ENCODE peak calls at places on chromosome 16, in four cellular contexts. One of them, this sample, is unnamed.

GRCh38 chr16:49462989-49463371 is 89.4 kb downstream of the C16orf78 start:
- DNase-seq in GM12878: no peak
- DNase-seq in colonic mucosa: peak
- DNase-seq in endothelial cell of umbilical vein: no peak
- DNase-seq in this sample: no peak

GRCh38 chr16:1947369-1947670 is 4.3 kb upstream of the MSRB1 start:
- DNase-seq in endothelial cell of umbilical vein: no peak
- DNase-seq in colonic mucosa: no peak
- DNase-seq in GM12878: no peak
- DNase-seq in this sample: no peak

GRCh38 chr16:88920618-88921602 is 54.5 kb upstream of the PABPN1L start:
- DNase-seq in endothelial cell of umbilical vein: peak
- DNase-seq in GM12878: no peak
- DNase-seq in colonic mucosa: peak
- DNase-seq in this sample: no peak

GRCh38 chr16:70429888-70430666 is 8.8 kb downstream of the ST3GAL2 start:
- DNase-seq in colonic mucosa: no peak
- DNase-seq in GM12878: peak
- DNase-seq in endothelial cell of umbilical vein: no peak
- DNase-seq in this sample: no peak

GRCh38 chr16:30697264-30698138 is 1.5 kb upstream of the SRCAP start:
- DNase-seq in colonic mucosa: no peak
- DNase-seq in GM12878: no peak
- DNase-seq in endothelial cell of umbilical vein: no peak
- DNase-seq in this sample: peak

GRCh38 chr16:52499061-52499460 is 47.9 kb downstream of the TOX3 start:
- DNase-seq in endothelial cell of umbilical vein: no peak
- DNase-seq in GM12878: no peak
- DNase-seq in colonic mucosa: no peak
- DNase-seq in this sample: no peak

GRCh38 chr16:908526-909155 is 62.1 kb downstream of the LMF1 start:
- DNase-seq in endothelial cell of umbilical vein: no peak
- DNase-seq in colonic mucosa: no peak
- DNase-seq in GM12878: no peak
- DNase-seq in this sample: no peak

GRCh38 chr16:31528726-31529397 is 1.2 kb downstream of the AHSP start:
- DNase-seq in colonic mucosa: no peak
- DNase-seq in GM12878: no peak
- DNase-seq in endothelial cell of umbilical vein: no peak
- DNase-seq in this sample: no peak

GRCh38 chr16:58419241-58420012 is 27.2 kb downstream of the GINS3 start:
- DNase-seq in colonic mucosa: no peak
- DNase-seq in GM12878: no peak
- DNase-seq in endothelial cell of umbilical vein: no peak
- DNase-seq in this sample: no peak

GRCh38 chr16:4141604-4142003 is 25.4 kb upstream of the ADCY9 start:
- DNase-seq in GM12878: no peak
- DNase-seq in endothelial cell of umbilical vein: no peak
- DNase-seq in colonic mucosa: no peak
- DNase-seq in this sample: no peak

GRCh38 chr16:52257534-52257933 is 289.4 kb downstream of the TOX3 start:
- DNase-seq in endothelial cell of umbilical vein: no peak
- DNase-seq in colonic mucosa: no peak
- DNase-seq in GM12878: no peak
- DNase-seq in this sample: no peak

GRCh38 chr16:17590711-17591654 is 120.2 kb upstream of the XYLT1 start:
- DNase-seq in colonic mucosa: no peak
- DNase-seq in GM12878: no peak
- DNase-seq in endothelial cell of umbilical vein: no peak
- DNase-seq in this sample: no peak

GRCh38 chr16:14301150-14302030 is 230.3 kb downstream of the MRTFB start:
- DNase-seq in colonic mucosa: peak
- DNase-seq in endothelial cell of umbilical vein: peak
- DNase-seq in GM12878: no peak
- DNase-seq in this sample: peak

GRCh38 chr16:86725401-86725800 is 147.1 kb downstream of the FOXL1 start:
- DNase-seq in colonic mucosa: no peak
- DNase-seq in GM12878: no peak
- DNase-seq in endothelial cell of umbilical vein: no peak
- DNase-seq in this sample: no peak

GRCh38 chr16:66127459-66128362 is 238.8 kb upstream of the CDH5 start:
- DNase-seq in GM12878: no peak
- DNase-seq in colonic mucosa: no peak
- DNase-seq in endothelial cell of umbilical vein: peak
- DNase-seq in this sample: no peak

GRCh38 chr16:85256190-85256739 is 144.0 kb upstream of the CIBAR2 start:
- DNase-seq in endothelial cell of umbilical vein: no peak
- DNase-seq in colonic mucosa: no peak
- DNase-seq in GM12878: no peak
- DNase-seq in this sample: no peak

GRCh38 chr16:83675136-83675535 is 132.6 kb upstream of the HSBP1 start:
- DNase-seq in colonic mucosa: no peak
- DNase-seq in endothelial cell of umbilical vein: peak
- DNase-seq in GM12878: no peak
- DNase-seq in this sample: no peak

GRCh38 chr16:78235168-78235800 is 135.8 kb downstream of the WWOX start:
- DNase-seq in colonic mucosa: peak
- DNase-seq in endothelial cell of umbilical vein: peak
- DNase-seq in GM12878: peak
- DNase-seq in this sample: peak

GRCh38 chr16:89958068-89958467 is 9.5 kb downstream of the DEF8 start:
- DNase-seq in GM12878: no peak
- DNase-seq in colonic mucosa: no peak
- DNase-seq in endothelial cell of umbilical vein: peak
- DNase-seq in this sample: no peak

GRCh38 chr16:86300746-86301480 is 209.4 kb upstream of the FOXF1 start:
- DNase-seq in colonic mucosa: no peak
- DNase-seq in GM12878: no peak
- DNase-seq in endothelial cell of umbilical vein: peak
- DNase-seq in this sample: no peak

GRCh38 chr16:72848759-72849664 is 198.9 kb downstream of the ZFHX3 start:
- DNase-seq in GM12878: no peak
- DNase-seq in colonic mucosa: peak
- DNase-seq in endothelial cell of umbilical vein: peak
- DNase-seq in this sample: peak

GRCh38 chr16:2194852-2195315 is 1.5 kb downstream of the CASKIN1 start:
- DNase-seq in GM12878: peak
- DNase-seq in endothelial cell of umbilical vein: peak
- DNase-seq in colonic mucosa: peak
- DNase-seq in this sample: no peak

GRCh38 chr16:58000706-58001676 is at the start of gene USB1:
- DNase-seq in GM12878: peak
- DNase-seq in colonic mucosa: peak
- DNase-seq in endothelial cell of umbilical vein: peak
- DNase-seq in this sample: peak

GRCh38 chr16:89319628-89319882 is 102.1 kb downstream of the ZNF778 start:
- DNase-seq in GM12878: no peak
- DNase-seq in colonic mucosa: no peak
- DNase-seq in endothelial cell of umbilical vein: no peak
- DNase-seq in this sample: no peak

GRCh38 chr16:89101303-89102034 is 7.8 kb downstream of the ACSF3 start:
- DNase-seq in colonic mucosa: no peak
- DNase-seq in GM12878: no peak
- DNase-seq in endothelial cell of umbilical vein: no peak
- DNase-seq in this sample: no peak

GRCh38 chr16:87006789-87007745 is 310.1 kb downstream of the C16orf95 start:
- DNase-seq in endothelial cell of umbilical vein: no peak
- DNase-seq in colonic mucosa: no peak
- DNase-seq in GM12878: no peak
- DNase-seq in this sample: no peak

GRCh38 chr16:2787961-2788360 is 601 bp upstream of the PRSS33 start:
- DNase-seq in colonic mucosa: no peak
- DNase-seq in GM12878: no peak
- DNase-seq in endothelial cell of umbilical vein: no peak
- DNase-seq in this sample: no peak

GRCh38 chr16:83458612-83459011 is 349.2 kb upstream of the HSBP1 start:
- DNase-seq in colonic mucosa: no peak
- DNase-seq in endothelial cell of umbilical vein: no peak
- DNase-seq in GM12878: peak
- DNase-seq in this sample: no peak

GRCh38 chr16:19507882-19508281 is 14.0 kb downstream of the GDE1 start:
- DNase-seq in colonic mucosa: no peak
- DNase-seq in endothelial cell of umbilical vein: no peak
- DNase-seq in GM12878: no peak
- DNase-seq in this sample: no peak

GRCh38 chr16:12901597-12902436 is at the start of gene SHISA9:
- DNase-seq in colonic mucosa: no peak
- DNase-seq in endothelial cell of umbilical vein: no peak
- DNase-seq in GM12878: no peak
- DNase-seq in this sample: no peak

GRCh38 chr16:85157813-85158701 is 45.8 kb upstream of the CIBAR2 start:
- DNase-seq in endothelial cell of umbilical vein: no peak
- DNase-seq in colonic mucosa: no peak
- DNase-seq in GM12878: peak
- DNase-seq in this sample: no peak

GRCh38 chr16:15502041-15502725 is 67.8 kb downstream of the BMERB1 start:
- DNase-seq in colonic mucosa: no peak
- DNase-seq in GM12878: no peak
- DNase-seq in endothelial cell of umbilical vein: peak
- DNase-seq in this sample: no peak

GRCh38 chr16:17106243-17106791 is 364.4 kb downstream of the XYLT1 start:
- DNase-seq in colonic mucosa: no peak
- DNase-seq in GM12878: peak
- DNase-seq in endothelial cell of umbilical vein: no peak
- DNase-seq in this sample: no peak

GRCh38 chr16:31186930-31187807 is 7.2 kb downstream of the FUS start:
- DNase-seq in colonic mucosa: no peak
- DNase-seq in GM12878: no peak
- DNase-seq in endothelial cell of umbilical vein: no peak
- DNase-seq in this sample: no peak

GRCh38 chr16:20903116-20903888 is 2.7 kb downstream of the LYRM1 start:
- DNase-seq in endothelial cell of umbilical vein: peak
- DNase-seq in colonic mucosa: no peak
- DNase-seq in GM12878: no peak
- DNase-seq in this sample: no peak
- H3K27ac ChIP-seq in endothelial cell of umbilical vein: peak
- H3K27ac ChIP-seq in colonic mucosa: no peak
- H3K27ac ChIP-seq in GM12878: no peak
- H3K27ac ChIP-seq in this sample: no peak

GRCh38 chr16:7650446-7650845 is 317.8 kb downstream of the RBFOX1 start:
- DNase-seq in colonic mucosa: no peak
- DNase-seq in endothelial cell of umbilical vein: no peak
- DNase-seq in GM12878: no peak
- DNase-seq in this sample: no peak

GRCh38 chr16:7644171-7644570 is 311.5 kb downstream of the RBFOX1 start:
- DNase-seq in GM12878: no peak
- DNase-seq in endothelial cell of umbilical vein: no peak
- DNase-seq in colonic mucosa: no peak
- DNase-seq in this sample: no peak

GRCh38 chr16:7651803-7652570 is 319.3 kb downstream of the RBFOX1 start:
- DNase-seq in colonic mucosa: no peak
- DNase-seq in endothelial cell of umbilical vein: no peak
- DNase-seq in GM12878: no peak
- DNase-seq in this sample: no peak

DNA sequence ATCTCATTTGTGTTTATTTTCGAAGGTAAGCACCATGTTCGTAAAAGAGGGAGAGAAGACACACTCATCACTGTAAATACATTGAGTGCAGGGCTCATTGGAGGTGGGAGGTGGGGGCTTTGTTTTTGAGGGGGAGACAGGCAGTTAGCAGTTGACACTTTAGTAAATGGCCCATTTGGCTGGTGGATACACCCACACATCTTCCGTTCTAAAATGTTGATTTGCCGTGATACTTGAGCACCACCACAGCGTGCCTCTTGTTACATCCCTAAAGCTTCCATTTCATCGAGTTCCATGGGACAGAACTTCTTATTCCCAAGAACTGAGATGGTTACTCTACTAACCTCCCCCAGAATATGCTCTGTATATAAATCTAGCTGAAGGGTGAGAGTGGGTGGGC is 314.2 kb downstream of the RBFOX1 start:
- DNase-seq in endothelial cell of umbilical vein: no peak
- DNase-seq in GM12878: no peak
- DNase-seq in colonic mucosa: no peak
- DNase-seq in this sample: no peak
- H3K27ac ChIP-seq in endothelial cell of umbilical vein: no peak
- H3K27ac ChIP-seq in GM12878: no peak
- H3K27ac ChIP-seq in colonic mucosa: no peak
- H3K27ac ChIP-seq in this sample: no peak

GRCh38 chr16:54052271-54052670 is 234.3 kb downstream of the IRX3 start:
- DNase-seq in colonic mucosa: no peak
- DNase-seq in endothelial cell of umbilical vein: no peak
- DNase-seq in GM12878: no peak
- DNase-seq in this sample: no peak

GRCh38 chr16:54050281-54051210 is 236.0 kb downstream of the IRX3 start:
- DNase-seq in GM12878: no peak
- DNase-seq in colonic mucosa: no peak
- DNase-seq in endothelial cell of umbilical vein: no peak
- DNase-seq in this sample: no peak

GRCh38 chr16:54054237-54054780 is 232.3 kb downstream of the IRX3 start:
- DNase-seq in GM12878: no peak
- DNase-seq in colonic mucosa: no peak
- DNase-seq in endothelial cell of umbilical vein: no peak
- DNase-seq in this sample: no peak

GRCh38 chr16:54051821-54052220 is 234.8 kb downstream of the IRX3 start:
- DNase-seq in GM12878: no peak
- DNase-seq in colonic mucosa: no peak
- DNase-seq in endothelial cell of umbilical vein: no peak
- DNase-seq in this sample: no peak

DNA sequence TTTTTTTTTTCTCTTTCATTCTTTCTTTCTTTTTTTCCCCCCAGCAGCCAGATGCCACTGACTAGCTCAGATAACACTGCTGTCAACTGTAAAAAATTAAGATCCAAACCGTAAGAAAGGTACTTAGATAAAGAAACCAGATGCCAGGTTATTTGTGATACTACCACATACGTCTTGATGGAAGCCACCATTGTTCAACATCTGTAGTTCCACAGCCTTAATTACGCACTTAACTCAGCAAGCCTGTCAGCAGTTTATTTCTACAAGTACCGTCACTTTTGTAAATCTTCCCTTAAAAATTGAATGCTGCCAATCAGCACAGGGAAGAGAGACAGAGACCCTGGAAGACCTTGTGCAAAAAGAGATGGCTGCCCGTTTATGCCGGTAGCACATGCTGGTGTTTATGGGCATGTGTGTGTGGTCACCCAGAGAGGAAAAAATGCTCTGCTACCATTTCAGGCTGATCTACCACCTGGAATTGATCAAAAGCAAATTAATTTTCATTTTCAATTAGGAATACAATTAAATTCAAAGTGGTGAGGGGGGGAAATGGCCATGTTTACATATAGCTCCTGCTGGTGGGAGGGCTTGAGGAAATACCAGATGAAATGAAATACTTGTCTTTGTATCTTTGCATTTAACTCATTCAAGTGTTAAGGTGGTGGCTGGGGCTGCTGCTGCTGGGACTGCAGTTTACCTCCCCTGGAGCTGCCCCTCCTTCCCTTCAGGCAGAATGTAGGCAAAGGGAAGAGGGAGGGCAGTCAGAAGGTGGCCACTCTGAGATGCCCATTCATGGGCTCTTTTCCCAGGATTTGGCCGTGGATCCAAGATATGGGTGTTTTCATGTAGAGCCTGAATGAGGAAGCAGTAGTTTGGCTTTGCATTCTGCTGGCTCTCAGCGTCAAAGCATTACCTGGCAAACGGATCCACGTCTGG is 237.3 kb downstream of the IRX3 start:
- DNase-seq in colonic mucosa: no peak
- DNase-seq in GM12878: no peak
- DNase-seq in endothelial cell of umbilical vein: no peak
- DNase-seq in this sample: no peak
- H3K27ac ChIP-seq in colonic mucosa: no peak
- H3K27ac ChIP-seq in GM12878: no peak
- H3K27ac ChIP-seq in endothelial cell of umbilical vein: no peak
- H3K27ac ChIP-seq in this sample: no peak

GRCh38 chr16:68283840-68284595 is 19.7 kb downstream of the SLC7A6 start:
- DNase-seq in colonic mucosa: no peak
- DNase-seq in endothelial cell of umbilical vein: no peak
- DNase-seq in GM12878: no peak
- DNase-seq in this sample: no peak
- H3K27ac ChIP-seq in colonic mucosa: no peak
- H3K27ac ChIP-seq in endothelial cell of umbilical vein: no peak
- H3K27ac ChIP-seq in GM12878: peak
- H3K27ac ChIP-seq in this sample: no peak

This sample was measured in substantia nigra.